ENCODE peak calls at places on chromosome 1, in six cellular contexts. One of them, this sample, is unnamed.

GRCh38 chr1:237975903-237976302 is 85.2 kb upstream of the ZP4 start:
- DNase-seq in Karpas-422: no peak
- DNase-seq in memory B cell: no peak
- DNase-seq in dorsolateral prefrontal cortex: no peak
- DNase-seq in cardiac fibroblast: no peak
- DNase-seq in aorta: no peak
- DNase-seq in this sample: no peak

GRCh38 chr1:6874298-6874697 is 89.0 kb downstream of the CAMTA1 start:
- DNase-seq in Karpas-422: no peak
- DNase-seq in memory B cell: no peak
- DNase-seq in dorsolateral prefrontal cortex: no peak
- DNase-seq in cardiac fibroblast: no peak
- DNase-seq in aorta: no peak
- DNase-seq in this sample: no peak

GRCh38 chr1:21907737-21908136 is 29.4 kb downstream of the HSPG2 start:
- DNase-seq in Karpas-422: no peak
- DNase-seq in memory B cell: no peak
- DNase-seq in dorsolateral prefrontal cortex: no peak
- DNase-seq in cardiac fibroblast: no peak
- DNase-seq in aorta: no peak
- DNase-seq in this sample: no peak

GRCh38 chr1:203556047-203556851 is 62.3 kb downstream of the OPTC start:
- DNase-seq in Karpas-422: no peak
- DNase-seq in memory B cell: no peak
- DNase-seq in dorsolateral prefrontal cortex: no peak
- DNase-seq in cardiac fibroblast: peak
- DNase-seq in aorta: peak
- DNase-seq in this sample: no peak

GRCh38 chr1:30378991-30379581 is 344.3 kb downstream of the MATN1 start:
- DNase-seq in Karpas-422: no peak
- DNase-seq in memory B cell: no peak
- DNase-seq in dorsolateral prefrontal cortex: no peak
- DNase-seq in cardiac fibroblast: peak
- DNase-seq in aorta: no peak
- DNase-seq in this sample: peak

GRCh38 chr1:52601519-52601918 is 652 bp upstream of the GPX7 start:
- DNase-seq in Karpas-422: no peak
- DNase-seq in memory B cell: no peak
- DNase-seq in dorsolateral prefrontal cortex: no peak
- DNase-seq in cardiac fibroblast: no peak
- DNase-seq in aorta: no peak
- DNase-seq in this sample: no peak

GRCh38 chr1:4169991-4170390 is 269.9 kb upstream of the C1orf174 start:
- DNase-seq in Karpas-422: no peak
- DNase-seq in memory B cell: no peak
- DNase-seq in dorsolateral prefrontal cortex: no peak
- DNase-seq in cardiac fibroblast: no peak
- DNase-seq in aorta: no peak
- DNase-seq in this sample: no peak

GRCh38 chr1:157830887-157831286 is 10.7 kb downstream of the CD5L start:
- DNase-seq in Karpas-422: no peak
- DNase-seq in memory B cell: no peak
- DNase-seq in dorsolateral prefrontal cortex: no peak
- DNase-seq in cardiac fibroblast: no peak
- DNase-seq in aorta: no peak
- DNase-seq in this sample: no peak

GRCh38 chr1:116255486-116255885 is 117.6 kb upstream of the ATP1A1 start:
- DNase-seq in Karpas-422: no peak
- DNase-seq in memory B cell: no peak
- DNase-seq in dorsolateral prefrontal cortex: no peak
- DNase-seq in cardiac fibroblast: no peak
- DNase-seq in aorta: no peak
- DNase-seq in this sample: no peak

GRCh38 chr1:197619008-197619640 is 156.2 kb downstream of the DENND1B start:
- DNase-seq in Karpas-422: peak
- DNase-seq in memory B cell: no peak
- DNase-seq in dorsolateral prefrontal cortex: no peak
- DNase-seq in cardiac fibroblast: peak
- DNase-seq in aorta: no peak
- DNase-seq in this sample: no peak

GRCh38 chr1:109170051-109170775 is 43.5 kb upstream of the SARS1 start:
- DNase-seq in Karpas-422: no peak
- DNase-seq in memory B cell: no peak
- DNase-seq in dorsolateral prefrontal cortex: no peak
- DNase-seq in cardiac fibroblast: peak
- DNase-seq in aorta: no peak
- DNase-seq in this sample: peak

GRCh38 chr1:25219661-25220251 is 12.5 kb downstream of the SYF2 start:
- DNase-seq in Karpas-422: no peak
- DNase-seq in memory B cell: no peak
- DNase-seq in dorsolateral prefrontal cortex: no peak
- DNase-seq in cardiac fibroblast: no peak
- DNase-seq in aorta: no peak
- DNase-seq in this sample: no peak

GRCh38 chr1:25820247-25821111 is 725 bp downstream of the MTFR1L start:
- DNase-seq in Karpas-422: peak
- DNase-seq in memory B cell: peak
- DNase-seq in dorsolateral prefrontal cortex: peak
- DNase-seq in cardiac fibroblast: peak
- DNase-seq in aorta: no peak
- DNase-seq in this sample: peak

GRCh38 chr1:99675292-99675691 is 29.4 kb downstream of the PALMD start:
- DNase-seq in Karpas-422: no peak
- DNase-seq in memory B cell: no peak
- DNase-seq in dorsolateral prefrontal cortex: no peak
- DNase-seq in cardiac fibroblast: no peak
- DNase-seq in aorta: no peak
- DNase-seq in this sample: no peak

GRCh38 chr1:97332716-97333115 is 588.1 kb downstream of the DPYD start:
- DNase-seq in Karpas-422: no peak
- DNase-seq in memory B cell: no peak
- DNase-seq in dorsolateral prefrontal cortex: no peak
- DNase-seq in cardiac fibroblast: peak
- DNase-seq in aorta: no peak
- DNase-seq in this sample: no peak

GRCh38 chr1:160068231-160068630 is 1.7 kb downstream of the KCNJ10 start:
- DNase-seq in Karpas-422: no peak
- DNase-seq in memory B cell: no peak
- DNase-seq in dorsolateral prefrontal cortex: peak
- DNase-seq in cardiac fibroblast: no peak
- DNase-seq in aorta: no peak
- DNase-seq in this sample: no peak

GRCh38 chr1:37845781-37846180 is 13.6 kb downstream of the MTF1 start:
- DNase-seq in Karpas-422: no peak
- DNase-seq in memory B cell: no peak
- DNase-seq in dorsolateral prefrontal cortex: no peak
- DNase-seq in cardiac fibroblast: peak
- DNase-seq in aorta: no peak
- DNase-seq in this sample: peak

GRCh38 chr1:16998589-16998988 is 13.1 kb downstream of the ATP13A2 start:
- DNase-seq in Karpas-422: no peak
- DNase-seq in memory B cell: no peak
- DNase-seq in dorsolateral prefrontal cortex: no peak
- DNase-seq in cardiac fibroblast: no peak
- DNase-seq in aorta: no peak
- DNase-seq in this sample: no peak

GRCh38 chr1:119330062-119330939 is 38.3 kb upstream of the HAO2 start:
- DNase-seq in Karpas-422: no peak
- DNase-seq in memory B cell: no peak
- DNase-seq in dorsolateral prefrontal cortex: no peak
- DNase-seq in cardiac fibroblast: no peak
- DNase-seq in aorta: no peak
- DNase-seq in this sample: no peak

GRCh38 chr1:54557956-54558355 is 9.9 kb downstream of the ACOT11 start:
- DNase-seq in Karpas-422: peak
- DNase-seq in memory B cell: no peak
- DNase-seq in dorsolateral prefrontal cortex: no peak
- DNase-seq in cardiac fibroblast: no peak
- DNase-seq in aorta: no peak
- DNase-seq in this sample: no peak

This sample was measured in GF-D8.